ENCODE peak calls at places on chromosomes 1 and 21, in eight cellular contexts. F is WTC11; O is Kasumi-1; C is nephron progenitor cell; A is stimulated activated naive CD4-positive, alpha-beta T cell; X is RPMI7951; V is left colon; L is mucosa of descending colon. M is an unnamed sample.

GRCh38 chr1:50531027-50531426 is 107.8 kb upstream of the DMRTA2 start:
- DNase-seq in F (no peak), O (no peak), C (no peak), A (no peak), X (no peak), V (no peak), L (no peak), M (no peak)

GRCh38 chr1:193019442-193020026 is 39.6 kb downstream of the UCHL5 start:
- DNase-seq in F (no peak), O (peak; percentile 57), C (no peak), A (no peak), X (peak; percentile 49), V (no peak), L (peak; percentile 62), M (peak; percentile 29)

GRCh38 chr1:147853391-147853790 is 49.2 kb upstream of the GJA8 start:
- DNase-seq in F (no peak), O (no peak), C (no peak), A (no peak), X (no peak), V (no peak), L (no peak), M (no peak)

GRCh38 chr1:3896396-3897000 is 3.6 kb downstream of the C1orf174 start:
- DNase-seq in F (no peak), O (no peak), C (no peak), A (no peak), X (no peak), V (no peak), L (no peak), M (no peak)

GRCh38 chr1:173717238-173717637 is 2.5 kb downstream of the KLHL20 start:
- DNase-seq in F (no peak), O (no peak), C (no peak), A (no peak), X (no peak), V (no peak), L (no peak), M (no peak)

GRCh38 chr1:26602378-26602959 is 72.9 kb downstream of the RPS6KA1 start:
- DNase-seq in F (no peak), O (peak; percentile 82), C (peak; percentile 47), A (peak; percentile 17), X (peak; percentile 65), V (peak; percentile 12), L (peak; percentile 84), M (peak; percentile 58)

GRCh38 chr1:226629210-226629895 is 80.8 kb downstream of the STUM start:
- DNase-seq in F (no peak), O (no peak), C (no peak), A (no peak), X (no peak), V (no peak), L (no peak), M (no peak)

GRCh38 chr1:243549791-243550190 is 293.9 kb downstream of the SDCCAG8 start:
- DNase-seq in F (no peak), O (no peak), C (no peak), A (no peak), X (no peak), V (no peak), L (no peak), M (no peak)

GRCh38 chr1:55789466-55789865 is 574.3 kb upstream of the USP24 start:
- DNase-seq in F (no peak), O (no peak), C (no peak), A (no peak), X (peak; percentile 47), V (no peak), L (no peak), M (no peak)

GRCh38 chr1:190067592-190067991 is 410.1 kb downstream of the BRINP3 start:
- DNase-seq in F (no peak), O (no peak), C (no peak), A (no peak), X (peak; percentile 2), V (no peak), L (no peak), M (no peak)

GRCh38 chr1:201914456-201915235 is 25.9 kb downstream of the SHISA4 start:
- DNase-seq in F (no peak), O (no peak), C (no peak), A (no peak), X (no peak), V (no peak), L (no peak), M (no peak)

GRCh38 chr1:230702934-230703678 is 10.8 kb downstream of the AGT start:
- DNase-seq in F (no peak), O (no peak), C (peak; percentile 30), A (no peak), X (no peak), V (no peak), L (no peak), M (no peak)

GRCh38 chr1:209202826-209203439 is 380.6 kb upstream of the CAMK1G start:
- DNase-seq in F (no peak), O (peak; percentile 48), C (peak; percentile 28), A (no peak), X (peak; percentile 57), V (no peak), L (no peak), M (no peak)

GRCh38 chr21:14864211-14865021 is 200.4 kb downstream of the NRIP1 start:
- DNase-seq in F (peak; percentile 77), O (peak; percentile 80), C (peak; percentile 58), A (no peak), X (peak; percentile 62), V (peak; percentile 79), L (peak; percentile 81), M (no peak)

GRCh38 chr1:181676269-181676668 is 193.0 kb downstream of the CACNA1E start:
- DNase-seq in F (peak; percentile 32), O (peak; percentile 66), C (peak; percentile 30), A (no peak), X (no peak), V (peak; percentile 44), L (peak; percentile 71), M (no peak)

GRCh38 chr1:28668956-28669719 is 554 bp downstream of the GMEB1 start:
- DNase-seq in F (peak; percentile 49), O (peak; percentile 60), C (peak; percentile 56), A (peak; percentile 68), X (peak; percentile 75), V (peak; percentile 74), L (peak; percentile 65), M (peak; percentile 30)

GRCh38 chr1:17093822-17094393 is 25.3 kb downstream of the PADI2 start:
- DNase-seq in F (no peak), O (no peak), C (no peak), A (no peak), X (no peak), V (no peak), L (no peak), M (no peak)

GRCh38 chr1:170096806-170097340 is 22.4 kb upstream of the KIFAP3 start:
- DNase-seq in F (no peak), O (no peak), C (no peak), A (no peak), X (no peak), V (no peak), L (no peak), M (no peak)

GRCh38 chr1:47824721-47825120 is 172.5 kb downstream of the TRABD2B start:
- DNase-seq in F (no peak), O (no peak), C (no peak), A (no peak), X (no peak), V (peak; percentile 61), L (peak; percentile 61), M (no peak)

GRCh38 chr1:14413809-14414208 is 184.7 kb upstream of the KAZN start:
- DNase-seq in F (no peak), O (no peak), C (no peak), A (no peak), X (peak; percentile 26), V (no peak), L (no peak), M (no peak)

GRCh38 chr21:42232176-42232825 is 13.4 kb downstream of the ABCG1 start:
- DNase-seq in F (no peak), O (no peak), C (no peak), A (no peak), X (no peak), V (peak; percentile 38), L (no peak), M (no peak)

GRCh38 chr1:92709738-92710137 is 75.2 kb downstream of the EVI5 start:
- DNase-seq in F (peak; percentile 43), O (no peak), C (peak; percentile 13), A (no peak), X (peak; percentile 45), V (no peak), L (peak; percentile 12), M (no peak)

GRCh38 chr1:21645550-21645949 is 23.6 kb downstream of the RAP1GAP start:
- DNase-seq in F (no peak), O (no peak), C (no peak), A (no peak), X (no peak), V (no peak), L (no peak), M (no peak)

GRCh38 chr1:153359241-153359640 is 1.6 kb downstream of the S100A9 start:
- DNase-seq in F (no peak), O (no peak), C (no peak), A (no peak), X (no peak), V (no peak), L (no peak), M (no peak)

GRCh38 chr1:43531453-43531905 is 796 bp downstream of the PTPRF start:
- DNase-seq in F (peak; percentile 60), O (no peak), C (peak; percentile 61), A (no peak), X (peak; percentile 23), V (peak; percentile 69), L (peak; percentile 66), M (no peak)

M was measured in central memory CD4-positive, alpha-beta T cell.